ENCODE peak calls at places on chromosomes 11 and 22, in seven cellular contexts. G is GF-D8; M is CD8-positive, alpha-beta memory T cell; H is EL; U is AG08395; R is fibroblast of mammary gland; A is memory B cell. S is an unnamed sample.

GRCh38 chr11:97751405-97751804 is 1269.3 kb upstream of the CNTN5 start:
- DNase-seq in H (no peak), R (no peak), G (no peak), M (no peak), A (no peak), U (no peak), S (no peak)

GRCh38 chr11:16933756-16934603 is 80.2 kb downstream of the PLEKHA7 start:
- DNase-seq in H (peak), M (no peak), A (no peak), R (no peak), U (no peak), G (no peak), S (no peak)

GRCh38 chr11:27380796-27381195 is 17.8 kb upstream of the CCDC34 start:
- DNase-seq in M (no peak), H (no peak), U (no peak), A (no peak), R (no peak), G (no peak), S (no peak)

GRCh38 chr22:49786976-49787843 is 40.5 kb downstream of the BRD1 start:
- DNase-seq in A (no peak), G (no peak), R (no peak), U (no peak), H (no peak), M (no peak), S (no peak)

GRCh38 chr22:29520851-29521250 is 32.7 kb downstream of the THOC5 start:
- DNase-seq in H (peak), M (no peak), G (no peak), A (no peak), U (peak), R (peak), S (no peak)

GRCh38 chr22:22245935-22246525 is 1.4 kb downstream of the VPREB1 start:
- DNase-seq in A (no peak), M (no peak), G (no peak), H (no peak), U (no peak), R (no peak), S (no peak)

GRCh38 chr11:70812472-70812871 is 414.1 kb downstream of the CTTN start:
- DNase-seq in R (no peak), U (no peak), G (no peak), H (no peak), A (no peak), M (no peak), S (no peak)

GRCh38 chr22:37981282-37982011 is 2.9 kb downstream of the SOX10 start:
- DNase-seq in U (no peak), R (no peak), G (no peak), H (no peak), A (no peak), M (no peak), S (no peak)

GRCh38 chr22:31439805-31440204 is 40.4 kb downstream of the DRG1 start:
- DNase-seq in A (no peak), R (no peak), M (no peak), U (no peak), G (no peak), H (no peak), S (no peak)

GRCh38 chr11:110712643-110713468 is 619 bp upstream of the ARHGAP20 start:
- DNase-seq in H (peak), U (peak), R (peak), G (no peak), A (no peak), M (peak), S (peak)

GRCh38 chr11:31236052-31236652 is 133.4 kb downstream of the DCDC1 start:
- DNase-seq in A (no peak), H (peak), M (no peak), U (peak), R (peak), G (no peak), S (no peak)

GRCh38 chr11:77471520-77472234 is 2.2 kb downstream of the PAK1 start:
- DNase-seq in U (no peak), G (no peak), M (no peak), R (no peak), H (peak), A (no peak), S (peak)

GRCh38 chr11:98307827-98308491 is 712.8 kb upstream of the CNTN5 start:
- DNase-seq in G (no peak), M (no peak), U (no peak), A (no peak), R (no peak), H (no peak), S (no peak)

GRCh38 chr11:13260196-13260962 is 17.2 kb upstream of the BMAL1 start:
- DNase-seq in R (peak), A (no peak), U (peak), H (no peak), G (no peak), M (no peak), S (peak)

GRCh38 chr11:86274999-86275398 is 27.0 kb upstream of the HIKESHI start:
- DNase-seq in A (no peak), M (no peak), H (no peak), U (no peak), G (no peak), R (no peak), S (no peak)

GRCh38 chr22:46660604-46661201 is 40.5 kb downstream of the GRAMD4 start:
- DNase-seq in U (no peak), G (peak), R (no peak), H (no peak), A (no peak), M (no peak), S (peak)

S was measured in SK-N-DZ.